ENCODE peak calls at places on chromosome 1, in four cellular contexts. Z, P, L and C are unnamed samples.

GRCh38 chr1:205774277-205775014 is 836 bp downstream of the RAB29 start:
- DNase-seq in Z (peak), P (no peak), L (no peak), C (no peak)

GRCh38 chr1:109910123-109910962 is at the start of gene CSF1:
- DNase-seq in Z (peak), P (peak), L (no peak), C (peak)

GRCh38 chr1:203229471-203230178 is at the start of gene CHIT1:
- DNase-seq in Z (peak), P (no peak), L (no peak), C (no peak)

GRCh38 chr1:154626456-154627246 is 18.7 kb upstream of the ADAR start:
- DNase-seq in Z (no peak), P (no peak), L (peak), C (no peak)

GRCh38 chr1:187871177-187871576 is 1042.4 kb downstream of the PLA2G4A start:
- DNase-seq in Z (no peak), P (no peak), L (no peak), C (no peak)

GRCh38 chr1:154304664-154305337 is 16.1 kb upstream of the AQP10 start:
- DNase-seq in Z (no peak), P (no peak), L (no peak), C (no peak)

GRCh38 chr1:12447301-12447700 is 170.7 kb downstream of the DHRS3 start:
- DNase-seq in Z (peak), P (no peak), L (no peak), C (no peak)

GRCh38 chr1:228969968-228970800 is 234.9 kb downstream of the RHOU start:
- DNase-seq in Z (no peak), P (no peak), L (no peak), C (no peak)

GRCh38 chr1:15062479-15063099 is 91.0 kb upstream of the TMEM51 start:
- DNase-seq in Z (no peak), P (no peak), L (peak), C (no peak)

GRCh38 chr1:31815307-31815645 is 546 bp downstream of the SPOCD1 start:
- DNase-seq in Z (no peak), P (no peak), L (no peak), C (no peak)

GRCh38 chr1:31058012-31058411 is 7.5 kb downstream of the PUM1 start:
- DNase-seq in Z (no peak), P (no peak), L (no peak), C (no peak)

GRCh38 chr1:181062800-181063428 is 25.6 kb upstream of the IER5 start:
- DNase-seq in Z (peak), P (no peak), L (no peak), C (no peak)

GRCh38 chr1:167136191-167136614 is 42.3 kb downstream of the STYXL2 start:
- DNase-seq in Z (peak), P (no peak), L (no peak), C (no peak)

GRCh38 chr1:230268371-230269170 is 157.6 kb downstream of the PGBD5 start:
- DNase-seq in Z (peak), P (peak), L (peak), C (peak)

GRCh38 chr1:35449334-35450008 is 107.7 kb downstream of the KIAA0319L start:
- DNase-seq in Z (peak), P (no peak), L (no peak), C (no peak)

GRCh38 chr1:54582566-54583306 is 34.7 kb downstream of the ACOT11 start:
- DNase-seq in Z (no peak), P (no peak), L (peak), C (no peak)

GRCh38 chr1:221740941-221741363 is 937 bp downstream of the DUSP10 start:
- DNase-seq in Z (no peak), P (no peak), L (no peak), C (no peak)

GRCh38 chr1:218642033-218642954 is 297.2 kb downstream of the TGFB2 start:
- DNase-seq in Z (peak), P (no peak), L (no peak), C (no peak)

GRCh38 chr1:173205146-173206051 is 1.7 kb downstream of the TNFSF4 start:
- DNase-seq in Z (peak), P (no peak), L (no peak), C (no peak)

GRCh38 chr1:89104687-89105086 is 21.2 kb downstream of the GBP2 start:
- DNase-seq in Z (no peak), P (no peak), L (no peak), C (no peak)

GRCh38 chr1:181318022-181318857 is 165.1 kb upstream of the CACNA1E start:
- DNase-seq in Z (no peak), P (no peak), L (no peak), C (no peak)

GRCh38 chr1:6222644-6223043 is 13.1 kb downstream of the ICMT start:
- DNase-seq in Z (peak), P (no peak), L (no peak), C (no peak)

GRCh38 chr1:116990612-116991151 is 10.9 kb upstream of the CD101 start:
- DNase-seq in Z (no peak), P (no peak), L (no peak), C (no peak)

GRCh38 chr1:66553846-66554245 is 19.9 kb downstream of the SGIP1 start:
- DNase-seq in Z (peak), P (no peak), L (no peak), C (no peak)

GRCh38 chr1:176656257-176656995 is 193.5 kb downstream of the PAPPA2 start:
- DNase-seq in Z (peak), P (no peak), L (no peak), C (no peak)

GRCh38 chr1:236133802-236134201 is 8.5 kb upstream of the GPR137B start:
- DNase-seq in Z (no peak), P (no peak), L (no peak), C (no peak)

GRCh38 chr1:151314137-151314875 is 12.9 kb downstream of the PI4KB start:
- DNase-seq in Z (peak), P (peak), L (no peak), C (no peak)

GRCh38 chr1:227396539-227397355 is 78.5 kb upstream of the CDC42BPA start:
- DNase-seq in Z (no peak), P (no peak), L (peak), C (no peak)

GRCh38 chr1:161864577-161864976 is 98.5 kb downstream of the ATF6 start:
- DNase-seq in Z (peak), P (no peak), L (peak), C (no peak)

GRCh38 chr1:178512566-178513277 is at the start of gene TEX35:
- DNase-seq in Z (no peak), P (no peak), L (no peak), C (no peak)